ENCODE peak calls at places on chromosome 15, in seven cellular contexts. K is foreskin fibroblast; S is breast epithelium; M is BJ; D is RWPE2; A is CD8-positive, alpha-beta T cell; B is lower leg skin. J is an unnamed sample.

GRCh38 chr15:38378162-38378560 is 75.8 kb upstream of the FAM98B start:
- DNase-seq in B (no peak), S (no peak), A (no peak), M (no peak), K (peak; percentile 12), D (no peak), J (peak; percentile 83)

GRCh38 chr15:27912283-27912682 is 186.8 kb downstream of the OCA2 start:
- DNase-seq in S (no peak), M (no peak), A (no peak), K (no peak), B (no peak), D (no peak), J (no peak)

GRCh38 chr15:92565351-92566125 is 90.0 kb downstream of the FAM174B start:
- DNase-seq in A (no peak), M (no peak), S (no peak), K (no peak), B (no peak), D (no peak), J (no peak)

GRCh38 chr15:47983533-47983932 is 137.3 kb upstream of the SLC24A5 start:
- DNase-seq in M (no peak), K (no peak), S (no peak), A (no peak), B (no peak), D (no peak), J (no peak)

GRCh38 chr15:59688383-59688887 is 685 bp downstream of the BNIP2 start:
- DNase-seq in A (peak; percentile 7), D (no peak), K (peak; percentile 41), M (no peak), B (peak; percentile 62), S (no peak), J (peak; percentile 84)

GRCh38 chr15:62799037-62799436 is 243.5 kb upstream of the TPM1 start:
- DNase-seq in B (no peak), M (no peak), D (no peak), K (no peak), S (no peak), A (no peak), J (no peak)

GRCh38 chr15:57057134-57057930 is 138.9 kb downstream of the TCF12 start:
- DNase-seq in M (no peak), D (no peak), K (no peak), B (no peak), S (no peak), A (no peak), J (no peak)

GRCh38 chr15:43775411-43775965 is 1.3 kb downstream of the ELL3 start:
- DNase-seq in B (peak; percentile 51), D (peak; percentile 80), K (no peak), S (peak; percentile 69), M (no peak), A (no peak), J (peak; percentile 58)

GRCh38 chr15:77607894-77608261 is 24.8 kb downstream of the LINGO1 start:
- DNase-seq in A (no peak), B (no peak), S (no peak), D (no peak), M (no peak), K (no peak), J (peak; percentile 28)

GRCh38 chr15:25635190-25635589 is 196.4 kb upstream of the UBE3A start:
- DNase-seq in K (no peak), A (no peak), S (no peak), M (no peak), B (no peak), D (no peak), J (peak; percentile 0)

GRCh38 chr15:34185666-34186065 is 24.2 kb downstream of the KATNBL1 start:
- DNase-seq in K (no peak), B (no peak), A (no peak), M (no peak), S (no peak), D (no peak), J (peak; percentile 23)

GRCh38 chr15:40949756-40950207 is 3.5 kb upstream of the CHAC1 start:
- DNase-seq in D (no peak), S (no peak), K (no peak), M (no peak), A (no peak), B (no peak), J (no peak)
- TF ChIP-seq CTCF in D (no peak), S (no peak), K (no peak), M (no peak), A (no peak), B (no peak), J (no peak)

GRCh38 chr15:89997079-89997478 is 4.0 kb upstream of the ZNF710 start:
- DNase-seq in B (no peak), M (no peak), D (no peak), A (no peak), S (no peak), K (no peak), J (no peak)

GRCh38 chr15:89999676-90000174 is 1.4 kb upstream of the ZNF710 start:
- DNase-seq in A (no peak), M (no peak), B (no peak), K (peak; percentile 62), S (no peak), D (no peak), J (no peak)

GRCh38 chr15:89998141-89998661 is 2.9 kb upstream of the ZNF710 start:
- DNase-seq in K (peak; percentile 81), S (no peak), D (peak; percentile 79), M (no peak), B (no peak), A (no peak), J (peak; percentile 86)

GRCh38 chr15:90000175-90000923 is 775 bp upstream of the ZNF710 start:
- DNase-seq in K (no peak), D (no peak), M (no peak), A (no peak), S (peak; percentile 28), B (no peak), J (peak; percentile 34)

DNA sequence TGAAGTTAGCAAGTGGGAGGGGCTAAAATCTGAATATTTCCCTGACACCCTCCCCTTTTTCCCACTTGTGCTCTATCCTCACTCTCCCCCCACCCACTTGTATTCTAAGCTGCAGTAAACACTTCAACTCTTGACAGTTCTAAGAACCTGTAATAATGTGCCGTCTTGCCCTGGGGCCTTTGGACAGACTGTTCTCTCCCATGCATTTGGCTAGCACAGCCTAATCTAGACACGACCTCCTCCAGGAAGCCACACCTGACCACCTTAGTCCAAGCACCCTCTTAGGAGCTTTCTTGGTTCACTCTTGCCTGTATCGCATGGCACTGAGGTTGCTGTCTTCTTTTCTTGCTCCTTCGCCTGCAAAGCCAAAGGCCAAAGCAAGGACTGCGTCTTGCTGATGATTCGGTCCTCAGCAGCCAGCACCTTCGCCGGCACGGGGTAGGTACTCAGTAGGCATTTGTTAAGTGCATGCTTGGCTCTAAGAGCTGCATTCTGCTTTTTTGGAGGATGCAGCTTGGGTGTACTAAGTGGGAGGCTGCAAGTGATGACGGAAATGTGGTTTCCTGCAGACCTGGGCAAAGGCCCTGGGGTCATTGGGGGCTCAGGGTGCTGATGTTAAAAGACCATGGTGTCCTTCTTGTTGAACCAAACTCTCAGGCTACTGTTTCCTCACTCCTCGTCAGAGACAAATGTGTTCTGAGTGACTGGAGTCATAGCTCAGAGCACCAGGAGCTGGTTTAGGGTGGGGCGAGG is 2.0 kb upstream of the ZNF710 start:
- DNase-seq in M (no peak), S (no peak), A (no peak), D (no peak), K (no peak), B (no peak), J (no peak)
- H3K4me3 ChIP-seq in M (no peak overlapping the region), S (no peak overlapping the region), A (no peak overlapping the region), D (no peak overlapping the region), K (no peak overlapping the region), B (no peak overlapping the region), J (no peak overlapping the region)

GRCh38 chr15:50778089-50778488 is 12.6 kb upstream of the SPPL2A start:
- DNase-seq in D (no peak), K (no peak), B (no peak), S (no peak), A (no peak), M (no peak), J (no peak)

GRCh38 chr15:50774450-50774849 is 8.9 kb upstream of the SPPL2A start:
- DNase-seq in B (no peak), K (no peak), A (no peak), M (no peak), S (no peak), D (no peak), J (no peak)

GRCh38 chr15:50773389-50773788 is 7.9 kb upstream of the SPPL2A start:
- DNase-seq in A (no peak), B (no peak), K (no peak), D (no peak), M (no peak), S (no peak), J (no peak)

DNA sequence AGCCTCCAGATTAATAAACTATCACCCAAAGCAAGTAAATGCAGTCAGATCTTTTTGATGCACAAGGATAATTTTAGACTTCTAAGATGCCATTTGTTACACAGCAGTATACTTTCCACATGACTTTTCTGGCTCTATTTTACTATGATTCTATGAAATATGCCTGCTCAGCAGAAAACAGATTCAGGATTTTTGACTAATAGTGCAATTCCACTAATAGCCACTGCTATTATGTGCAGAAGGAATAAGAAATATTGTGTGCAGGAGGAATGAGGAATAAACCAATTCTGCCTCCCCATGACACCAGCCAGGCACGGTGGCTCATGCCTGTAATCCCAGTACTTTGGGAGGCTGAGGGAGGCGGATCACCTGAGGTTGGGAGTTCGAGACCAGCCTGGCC is 11.5 kb upstream of the SPPL2A start:
- DNase-seq in M (no peak), A (no peak), S (no peak), K (no peak), D (no peak), B (no peak), J (no peak)
- TF ChIP-seq CTCF in M (no peak), A (no peak), S (no peak), K (no peak), D (no peak), B (no peak), J (peak; percentile 5)

DNA sequence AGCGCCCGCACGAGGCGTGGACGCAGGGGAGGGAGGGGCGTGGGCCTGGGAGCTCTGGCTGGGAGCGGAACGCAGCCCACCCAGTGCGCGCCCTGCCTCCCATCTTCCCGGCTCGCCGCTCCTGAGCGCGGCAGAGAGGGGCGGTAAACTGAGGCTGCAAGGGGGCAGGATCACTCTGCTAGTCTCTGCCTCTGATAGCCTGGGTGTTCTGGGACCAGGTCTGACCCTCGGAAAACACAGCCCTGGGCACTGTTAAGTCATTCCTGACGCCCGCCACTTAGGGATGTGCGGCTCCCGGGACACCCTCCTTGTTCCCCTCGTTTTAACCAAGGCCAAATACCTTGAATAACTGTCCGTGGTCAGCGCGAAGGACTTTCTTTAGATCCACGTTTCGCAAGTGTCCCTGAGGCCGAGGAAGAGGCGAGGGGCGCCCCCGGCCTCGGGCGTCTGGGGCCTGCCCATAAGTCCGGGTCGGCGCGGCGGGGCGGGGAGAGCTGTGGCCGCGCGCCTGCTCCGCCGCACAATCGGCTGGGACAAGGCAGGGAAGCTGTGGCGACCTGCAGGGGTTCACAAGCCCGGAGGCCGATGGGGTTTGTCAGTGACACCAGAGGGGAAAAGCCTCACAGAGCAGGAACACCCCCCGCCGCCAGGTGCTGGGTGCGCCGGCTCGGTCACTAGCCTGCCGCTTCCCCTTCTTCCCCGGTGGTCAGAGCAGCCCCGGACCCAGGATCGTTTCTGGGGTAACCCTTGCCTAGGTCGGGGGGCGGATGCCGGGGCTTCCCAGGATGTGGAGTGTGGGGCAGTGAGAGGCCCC is 1.5 kb downstream of the ITPKA start:
- DNase-seq in A (no peak), B (no peak), D (no peak), M (no peak), S (no peak), K (no peak), J (no peak)
- H3K4me3 ChIP-seq in A (peak overlapping the region; percentile 53), B (no peak overlapping the region), D (no peak overlapping the region), M (peak overlapping the region; percentile 57), S (peak overlapping the region; percentile 84), K (no peak overlapping the region), J (no peak overlapping the region)

J was measured in cardiac fibroblast.